ENCODE peak calls at places on chromosomes 3 and 15, in seven cellular contexts. K is GM23338, Z is mammary epithelial cell, J is HCT116, R is neural progenitor cell, U is fibroblast of lung, N is DND-41. O is an unnamed sample. For H3K79me2, the result is how much of the 10 kb centered on the place peaks cover.

GRCh38 chr3:177618873-177619771 is 421.8 kb upstream of the TBL1XR1 start:
- DNase-seq in K (no peak), Z (peak), J (no peak), R (no peak), U (peak), N (no peak), O (no peak)

GRCh38 chr3:187941848-187942194 is 196.6 kb upstream of the BCL6 start:
- DNase-seq in K (no peak), Z (no peak), J (no peak), R (no peak), U (no peak), N (no peak), O (no peak)

GRCh38 chr3:39154323-39155021 is 1.1 kb upstream of the CSRNP1 start:
- DNase-seq in K (peak), Z (no peak), J (peak), R (peak), U (no peak), N (no peak), O (no peak)

GRCh38 chr3:25453521-25454410 is 25.7 kb downstream of the RARB start:
- DNase-seq in K (no peak), Z (peak), J (no peak), R (no peak), U (peak), N (no peak), O (no peak)

GRCh38 chr3:87436781-87437543 is 160.6 kb upstream of the POU1F1 start:
- DNase-seq in K (no peak), Z (peak), J (no peak), R (no peak), U (no peak), N (no peak), O (no peak)

GRCh38 chr15:33860749-33861148 is 107.5 kb upstream of the CHRM5 start:
- DNase-seq in K (no peak), Z (peak), J (peak), R (no peak), U (peak), N (no peak), O (no peak)

GRCh38 chr3:43477600-43477999 is 144.2 kb downstream of the ANO10 start:
- DNase-seq in K (no peak), Z (no peak), J (no peak), R (no peak), U (no peak), N (no peak), O (no peak)

GRCh38 chr15:27564656-27565055 is 534.5 kb downstream of the OCA2 start:
- DNase-seq in K (no peak), Z (no peak), J (no peak), R (no peak), U (no peak), N (no peak), O (no peak)

GRCh38 chr3:156448300-156448699 is 106.6 kb downstream of the SSR3 start:
- DNase-seq in K (peak), Z (peak), J (peak), R (peak), U (peak), N (peak), O (peak)

GRCh38 chr3:12179441-12179840 is 20.7 kb upstream of the TIMP4 start:
- DNase-seq in K (no peak), Z (no peak), J (no peak), R (no peak), U (no peak), N (no peak), O (no peak)

GRCh38 chr3:12177131-12177530 is 18.4 kb upstream of the TIMP4 start:
- DNase-seq in K (no peak), Z (no peak), J (no peak), R (no peak), U (no peak), N (no peak), O (no peak)

GRCh38 chr3:12175844-12176453 is 17.2 kb upstream of the TIMP4 start:
- DNase-seq in K (peak), Z (no peak), J (peak), R (peak), U (peak), N (peak), O (peak)

GRCh38 chr3:12178091-12178820 is 19.5 kb upstream of the TIMP4 start:
- DNase-seq in K (no peak), Z (no peak), J (no peak), R (no peak), U (peak), N (no peak), O (no peak)

GRCh38 chr3:12175137-12175593 is 16.5 kb upstream of the TIMP4 start:
- DNase-seq in K (no peak), Z (no peak), J (no peak), R (no peak), U (peak), N (no peak), O (no peak)
- H3K4me2 ChIP-seq in K (no peak), Z (no peak), J (peak), R (no peak), U (no peak), N (no peak), O (no peak)

DNA sequence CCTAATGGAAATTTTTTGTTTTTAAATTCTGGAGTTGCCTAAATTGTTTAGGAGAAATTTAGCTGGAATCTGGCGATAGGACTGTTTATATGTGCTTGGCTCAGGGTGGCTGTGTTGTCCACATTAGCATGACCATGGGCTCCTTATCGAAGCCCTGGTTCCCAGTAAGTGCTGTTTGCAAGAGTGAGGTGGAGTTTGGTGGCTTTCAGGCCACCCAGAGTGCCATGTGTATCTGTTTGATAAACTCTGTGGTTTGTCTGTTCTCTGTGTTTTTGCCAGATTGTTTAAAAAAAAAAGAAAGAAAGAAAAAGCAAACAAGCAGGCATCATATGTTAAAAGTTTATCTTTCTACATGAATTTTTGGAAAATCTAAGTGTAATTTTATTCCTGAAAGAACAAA is 51.5 kb downstream of the PLCL2 start:
- DNase-seq in K (peak), Z (no peak), J (no peak), R (no peak), U (no peak), N (peak), O (no peak)
- H3K79me2 ChIP-seq in K (under half), Z (under half), J (under half), R (under half), U (under half), N (under half), O (under half)

DNA sequence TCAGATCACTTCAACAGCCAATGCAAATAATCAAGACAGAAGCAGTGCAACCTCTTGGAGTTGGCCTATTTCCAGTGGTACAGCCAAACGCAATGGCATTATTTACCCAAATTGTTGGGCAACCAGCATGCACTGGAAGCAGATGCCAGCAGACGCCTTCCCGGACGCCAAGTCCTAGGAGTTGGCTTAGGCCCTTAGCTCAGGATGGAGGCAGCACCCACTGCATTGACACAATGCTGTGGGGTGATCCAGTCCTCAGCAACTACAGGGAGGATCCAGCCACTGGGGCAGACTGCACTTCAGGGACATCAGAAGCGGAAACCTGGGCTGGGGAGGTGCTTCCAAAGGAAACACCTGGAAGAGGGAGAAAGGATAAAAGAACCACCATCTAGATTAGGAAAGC is 290.4 kb downstream of the FAM43A start:
- DNase-seq in K (no peak), Z (no peak), J (no peak), R (no peak), U (no peak), N (no peak), O (no peak)
- H3K4me2 ChIP-seq in K (no peak), Z (no peak), J (no peak), R (no peak), U (no peak), N (no peak), O (no peak)

DNA sequence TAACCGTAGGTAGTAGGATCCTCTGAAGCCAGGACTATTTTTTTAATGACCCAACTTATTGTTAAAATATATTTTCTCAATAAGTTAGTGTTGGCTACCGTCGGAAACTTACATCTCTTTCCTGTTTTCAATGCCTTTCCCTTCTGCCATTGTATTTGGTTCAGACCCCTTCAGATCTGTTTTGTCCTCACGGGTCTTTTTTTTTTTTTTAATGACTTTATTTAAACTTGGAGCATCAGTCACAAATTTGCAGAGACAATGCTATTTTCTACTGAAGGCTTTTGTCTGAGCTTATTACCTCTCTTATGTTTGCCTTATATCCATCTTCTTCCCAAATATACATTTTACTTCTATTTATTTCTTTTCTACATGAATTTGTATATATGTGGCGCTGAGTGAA is 47.6 kb downstream of the PDE8A start:
- DNase-seq in K (no peak), Z (no peak), J (no peak), R (no peak), U (no peak), N (no peak), O (no peak)
- H3K79me2 ChIP-seq in K (under half), Z (half or more), J (half or more), R (under half), U (under half), N (under half), O (under half)

GRCh38 chr15:73602444-73602843 is 30.7 kb downstream of the NPTN start:
- DNase-seq in K (no peak), Z (no peak), J (no peak), R (no peak), U (no peak), N (no peak), O (no peak)
- H3K4me2 ChIP-seq in K (peak), Z (peak), J (no peak), R (peak), U (peak), N (no peak), O (no peak)

GRCh38 chr3:57143886-57144459 is 21.2 kb downstream of the IL17RD start:
- DNase-seq in K (no peak), Z (no peak), J (no peak), R (no peak), U (no peak), N (no peak), O (no peak)

GRCh38 chr3:57144952-57145351 is 20.2 kb downstream of the IL17RD start:
- DNase-seq in K (no peak), Z (no peak), J (no peak), R (no peak), U (no peak), N (no peak), O (no peak)

GRCh38 chr3:57141719-57142118 is 23.4 kb downstream of the IL17RD start:
- DNase-seq in K (no peak), Z (no peak), J (no peak), R (no peak), U (no peak), N (no peak), O (no peak)

GRCh38 chr3:57142335-57142734 is 22.8 kb downstream of the IL17RD start:
- DNase-seq in K (peak), Z (no peak), J (no peak), R (no peak), U (no peak), N (no peak), O (no peak)

DNA sequence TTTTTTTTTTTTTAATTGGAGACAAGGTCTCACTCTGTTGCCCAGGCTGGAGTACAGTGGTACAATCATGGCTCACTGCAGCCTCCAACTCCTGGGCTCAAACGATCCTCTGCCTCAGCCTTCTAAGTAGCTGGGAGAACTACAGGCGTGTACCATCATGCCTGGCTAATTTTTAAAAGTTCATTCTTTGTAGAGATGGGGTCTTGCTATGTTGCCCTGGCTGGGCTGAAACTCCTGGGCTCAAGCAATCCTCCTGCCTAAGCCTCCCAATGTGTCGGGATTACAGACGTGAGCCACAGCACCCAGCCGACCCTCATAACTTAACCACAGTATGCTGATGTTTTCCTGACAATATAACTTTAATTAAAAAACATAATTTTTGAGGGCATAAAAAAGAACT is 24.3 kb downstream of the IL17RD start:
- DNase-seq in K (no peak), Z (no peak), J (no peak), R (no peak), U (no peak), N (no peak), O (no peak)
- H3K79me2 ChIP-seq in K (half or more), Z (under half), J (under half), R (under half), U (under half), N (under half), O (under half)

DNA sequence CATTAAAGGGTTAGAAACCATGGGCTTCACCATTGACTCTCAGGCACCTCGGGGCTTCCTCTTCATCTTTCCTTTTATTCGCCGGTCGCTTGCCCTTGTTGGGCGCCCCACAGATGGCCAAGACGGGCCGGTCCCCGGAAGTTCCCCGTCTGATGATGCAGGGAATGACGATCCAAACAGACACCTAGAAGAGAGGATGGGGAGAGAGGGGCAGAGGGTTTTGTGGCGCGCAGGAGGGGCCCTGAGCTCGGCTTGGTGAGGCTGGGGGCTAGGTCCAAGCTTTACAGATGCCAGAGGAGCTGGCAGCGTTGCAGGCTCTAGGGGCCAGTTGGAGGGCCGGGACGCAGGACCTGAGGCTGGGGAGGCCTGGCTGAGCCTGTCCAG is 532 bp upstream of the ESYT3 start:
- DNase-seq in K (peak), Z (no peak), J (no peak), R (no peak), U (no peak), N (no peak), O (no peak)
- H3K4me2 ChIP-seq in K (peak), Z (peak), J (no peak), R (no peak), U (peak), N (no peak), O (no peak)

O was measured in OCI-LY7.